ENCODE peak calls at places on chromosome 2, in seven cellular contexts. S is NCI-H1694 treated with DMSO at 0.1 percent for 48 hours; U is NCI-H345; A is central memory CD4-positive, alpha-beta T cell; X is left colon; Y is transverse colon; V is stimulated activated CD4-positive, alpha-beta T cell treated with anti-CD3 and anti-CD28 coated beads, TNF-alpha, amount 100 ng/mL, for 48 hours. F is an unnamed sample.

GRCh38 chr2:191428141-191428540 is 182.9 kb downstream of the MYO1B start:
- DNase-seq in A (no peak), S (no peak), V (no peak), Y (no peak), U (no peak), X (no peak), F (no peak)

GRCh38 chr2:52929412-52929811 is 838.2 kb upstream of the CHAC2 start:
- DNase-seq in U (no peak), Y (no peak), S (no peak), V (no peak), X (no peak), A (no peak), F (no peak)

GRCh38 chr2:196915512-196916189 is 10.9 kb downstream of the PGAP1 start:
- DNase-seq in A (peak; percentile 9), V (no peak), X (peak; percentile 63), Y (peak; percentile 47), S (no peak), U (no peak), F (no peak)

GRCh38 chr2:36459725-36460137 is 104.2 kb downstream of the CRIM1 start:
- DNase-seq in Y (peak; percentile 75), S (no peak), U (peak; percentile 69), V (no peak), X (peak; percentile 83), A (no peak), F (no peak)

GRCh38 chr2:73987109-73987947 is 2.6 kb downstream of the TET3 start:
- DNase-seq in S (no peak), V (no peak), U (no peak), Y (peak; percentile 64), A (no peak), X (peak; percentile 63), F (peak; percentile 22)

GRCh38 chr2:129319422-129319717 is 660.1 kb upstream of the RAB6C start:
- DNase-seq in V (no peak), U (peak; percentile 76), A (no peak), S (no peak), X (no peak), Y (no peak), F (no peak)

GRCh38 chr2:8984152-8984551 is 19.3 kb downstream of the MBOAT2 start:
- DNase-seq in U (no peak), S (no peak), V (no peak), Y (no peak), A (no peak), X (no peak), F (no peak)

GRCh38 chr2:100394111-100394641 is 23.3 kb downstream of the CHST10 start:
- DNase-seq in V (no peak), Y (no peak), U (no peak), A (no peak), X (no peak), S (no peak), F (no peak)

GRCh38 chr2:106020821-106021316 is 173.2 kb downstream of the UXS1 start:
- DNase-seq in Y (no peak), S (peak; percentile 88), V (no peak), X (no peak), U (peak; percentile 70), A (no peak), F (peak; percentile 89)

GRCh38 chr2:86393521-86394490 is 47.4 kb upstream of the KDM3A start:
- DNase-seq in Y (peak; percentile 29), A (no peak), X (no peak), S (no peak), U (no peak), V (no peak), F (no peak)

GRCh38 chr2:55033921-55034320 is 16.3 kb downstream of the RTN4 start:
- DNase-seq in A (no peak), X (no peak), U (no peak), Y (no peak), V (no peak), S (no peak), F (no peak)

GRCh38 chr2:567865-568638 is 109.2 kb downstream of the TMEM18 start:
- DNase-seq in A (no peak), U (no peak), S (no peak), V (no peak), X (no peak), Y (no peak), F (no peak)

GRCh38 chr2:138329591-138329990 is 172.0 kb upstream of the SPOPL start:
- DNase-seq in S (no peak), X (no peak), U (no peak), A (no peak), Y (no peak), V (no peak), F (no peak)

GRCh38 chr2:234867882-234868285 is 83.9 kb upstream of the SH3BP4 start:
- DNase-seq in Y (no peak), X (no peak), U (no peak), V (no peak), S (no peak), A (no peak), F (no peak)

GRCh38 chr2:196259507-196260481 is 88.4 kb upstream of the STK17B start:
- DNase-seq in Y (no peak), A (peak; percentile 72), V (no peak), X (no peak), U (no peak), S (no peak), F (no peak)

GRCh38 chr2:112644933-112645395 is 775 bp upstream of the SLC20A1 start:
- DNase-seq in V (no peak), S (no peak), A (no peak), Y (no peak), X (no peak), U (no peak), F (no peak)

GRCh38 chr2:172726172-172726735 is 9.4 kb upstream of the RAPGEF4 start:
- DNase-seq in S (no peak), X (no peak), A (no peak), V (no peak), U (no peak), Y (no peak), F (no peak)

GRCh38 chr2:94984964-94985575 is 40.4 kb upstream of the MAL start:
- DNase-seq in X (no peak), S (no peak), V (no peak), Y (no peak), A (no peak), U (no peak), F (no peak)

GRCh38 chr2:85892216-85892944 is 3.6 kb upstream of the ST3GAL5 start:
- DNase-seq in X (no peak), A (no peak), Y (no peak), U (no peak), V (no peak), S (no peak), F (no peak)

F was measured in NCI-H2081.